ENCODE peak calls at places on chromosomes 11 and 22, in five cellular contexts. A is AG04450, F is kidney, H is PC-3, G is ovary. K is an unnamed sample.

GRCh38 chr22:47776329-47776728 is 1013.9 kb downstream of the TBC1D22A start:
- DNase-seq in A (no peak), F (peak), H (no peak), G (no peak), K (no peak)

GRCh38 chr11:86101493-86101892 is 32.6 kb upstream of the PICALM start:
- DNase-seq in G (no peak), H (peak), A (no peak), F (no peak), K (no peak)

GRCh38 chr22:45170001-45170466 is 6.3 kb downstream of the NUP50 start:
- DNase-seq in A (no peak), H (peak), G (no peak), F (no peak), K (no peak)

GRCh38 chr11:35802672-35803071 is 140.1 kb downstream of the TRIM44 start:
- DNase-seq in F (no peak), A (no peak), G (no peak), H (no peak), K (no peak)

GRCh38 chr11:64638017-64638664 is 47.1 kb downstream of the SLC22A12 start:
- DNase-seq in A (no peak), F (no peak), G (no peak), H (no peak), K (no peak)

GRCh38 chr11:28877366-28877765 is 769.2 kb downstream of the METTL15 start:
- DNase-seq in G (no peak), F (no peak), A (no peak), H (peak), K (no peak)

GRCh38 chr11:824292-824880 is 3.3 kb upstream of the CRACR2B start:
- DNase-seq in A (no peak), H (no peak), G (no peak), F (no peak), K (no peak)

GRCh38 chr22:43136255-43136654 is 6.9 kb downstream of the MCAT start:
- DNase-seq in A (no peak), H (peak), G (no peak), F (no peak), K (no peak)

GRCh38 chr11:60803273-60803936 is 18.3 kb downstream of the MS4A10 start:
- DNase-seq in A (no peak), F (peak), G (no peak), H (no peak), K (no peak)

DNA sequence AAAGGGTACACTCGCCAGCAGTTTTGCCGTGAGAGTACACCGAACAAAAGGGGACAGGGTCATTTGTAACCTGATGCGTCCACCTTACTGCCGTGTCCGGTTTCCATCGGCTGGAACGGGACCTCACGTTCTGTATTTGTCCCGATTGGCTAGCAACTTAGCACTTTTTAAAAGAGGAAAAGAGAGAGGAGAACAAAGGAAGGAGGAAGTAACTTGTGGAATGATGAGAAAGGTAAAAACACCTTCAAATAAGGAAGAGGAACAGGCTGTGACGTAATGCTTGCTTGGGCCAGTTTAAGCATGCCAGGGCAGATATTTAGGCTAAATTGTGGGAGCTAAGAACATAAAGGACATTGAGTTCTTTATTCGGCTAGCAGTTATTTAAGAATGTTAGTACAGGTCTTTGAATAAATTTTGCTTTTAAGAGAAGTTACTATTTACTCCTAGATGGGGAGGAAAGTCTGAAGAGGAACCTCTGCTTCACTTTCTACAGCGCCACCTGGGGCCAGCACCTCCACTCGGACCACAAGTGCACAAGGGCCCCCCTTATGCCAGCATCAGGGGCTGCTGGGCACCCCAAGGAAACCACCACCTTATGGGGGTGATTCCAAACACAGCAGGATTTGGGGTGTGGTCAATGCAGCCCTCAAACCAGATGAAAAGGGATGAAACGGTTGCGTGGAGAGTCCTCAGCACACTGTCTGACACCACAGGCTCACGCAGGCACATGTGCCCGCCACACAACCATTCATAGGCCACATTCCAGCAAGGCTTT is 5.8 kb downstream of the ARSA start:
- DNase-seq in A (no peak), H (peak), G (no peak), F (peak), K (no peak)
- TF ChIP-seq CTCF in A (peak), H (peak), G (no peak), F (no peak), K (peak)

GRCh38 chr22:25449781-25450317 is 114.6 kb upstream of the GRK3 start:
- DNase-seq in A (no peak), F (no peak), H (no peak), G (no peak), K (no peak)
- H3K4me3 ChIP-seq in A (peak), F (no peak), H (peak), G (no peak), K (no peak)

GRCh38 chr11:132610791-132611190 is 921.5 kb downstream of the OPCML start:
- DNase-seq in F (no peak), G (no peak), A (no peak), H (no peak), K (no peak)
- TF ChIP-seq CTCF in F (no peak), G (no peak), A (no peak), H (no peak), K (no peak)

DNA sequence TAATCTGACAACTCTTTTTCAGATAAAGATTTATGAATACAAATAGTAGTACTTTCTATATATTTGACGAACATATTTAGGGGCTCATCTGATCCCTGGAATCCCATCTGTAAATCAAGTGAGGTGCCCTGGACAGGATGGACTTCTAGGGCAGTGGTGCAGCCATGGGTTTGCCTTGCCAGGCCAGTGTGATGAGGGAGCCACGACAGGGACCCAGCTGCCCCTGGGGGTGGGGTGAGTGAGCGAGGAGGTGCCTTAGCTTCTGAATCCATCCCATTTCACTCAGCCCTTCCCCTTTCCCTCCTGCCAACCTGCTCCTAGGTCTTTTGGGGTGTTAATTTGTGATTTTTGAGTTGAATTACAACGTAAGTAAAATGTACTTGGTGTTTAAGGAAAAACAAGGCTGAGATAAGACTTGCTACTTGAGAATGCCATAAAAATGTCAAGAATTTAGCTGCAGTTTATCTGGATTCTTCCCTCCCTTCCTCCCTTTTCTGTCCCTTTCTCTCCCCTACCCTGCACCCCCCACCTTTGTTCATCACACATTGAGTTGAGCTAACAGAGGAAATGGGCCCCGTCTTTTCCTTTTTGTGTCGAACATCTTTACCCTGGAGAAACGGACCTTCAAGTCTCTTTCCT is 60.8 kb downstream of the PPFIBP2 start:
- DNase-seq in F (no peak), A (no peak), G (no peak), H (no peak), K (no peak)
- H3K4me3 ChIP-seq in F (no peak), A (no peak), G (no peak), H (no peak), K (no peak)

GRCh38 chr22:22694106-22694505 is 49.7 kb downstream of the GGTLC2 start:
- DNase-seq in F (no peak), A (no peak), H (no peak), G (no peak), K (no peak)

GRCh38 chr22:22691055-22691454 is 46.6 kb downstream of the GGTLC2 start:
- DNase-seq in A (no peak), F (no peak), G (no peak), H (no peak), K (no peak)

GRCh38 chr22:22691716-22692701 is 47.6 kb downstream of the GGTLC2 start:
- DNase-seq in F (no peak), A (no peak), H (peak), G (no peak), K (no peak)

GRCh38 chr22:22693531-22693884 is 49.1 kb downstream of the GGTLC2 start:
- DNase-seq in A (no peak), H (peak), F (no peak), G (no peak), K (no peak)

DNA sequence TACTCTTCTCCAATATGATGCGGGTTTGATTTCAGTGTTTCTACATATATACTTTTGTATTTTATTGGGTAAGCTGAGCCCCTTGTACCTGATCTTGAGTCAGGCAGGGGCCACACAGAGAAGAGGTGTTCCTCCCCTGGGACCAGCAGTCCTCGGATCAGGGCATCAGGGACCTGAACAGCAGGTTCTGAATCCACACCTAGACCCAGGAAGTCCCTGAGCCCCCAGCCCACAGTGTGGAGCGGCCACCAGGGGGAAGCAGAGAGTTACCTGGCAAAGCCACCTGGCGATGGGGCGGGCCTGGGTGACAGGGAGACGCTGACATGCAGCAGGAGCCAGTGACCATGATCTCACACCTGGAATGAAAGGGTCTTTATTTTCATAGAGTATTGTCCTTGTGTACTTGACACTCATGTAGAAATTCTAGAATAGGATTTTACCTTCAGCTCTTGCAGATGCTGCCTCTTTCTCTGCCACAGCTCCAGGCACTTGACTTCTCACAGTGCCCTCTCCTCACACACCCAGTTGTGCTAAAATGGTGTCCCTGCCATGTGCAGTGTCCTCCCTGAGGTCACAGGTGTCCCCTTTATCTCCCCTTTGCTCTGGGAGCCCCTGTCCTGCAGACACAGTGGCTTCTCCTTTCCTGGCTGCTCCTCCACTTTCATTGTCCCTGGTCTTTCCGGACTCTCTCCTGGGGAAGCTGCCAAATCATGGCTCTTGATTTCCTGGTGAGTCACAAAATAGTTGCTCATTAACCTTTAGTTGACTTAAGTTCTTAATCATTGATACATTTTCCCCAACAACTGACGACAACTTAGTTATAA is 48.5 kb downstream of the GGTLC2 start:
- DNase-seq in F (peak), H (peak), G (peak), A (no peak), K (no peak)
- TF ChIP-seq CTCF in F (peak), H (no peak), G (no peak), A (peak), K (peak)

DNA sequence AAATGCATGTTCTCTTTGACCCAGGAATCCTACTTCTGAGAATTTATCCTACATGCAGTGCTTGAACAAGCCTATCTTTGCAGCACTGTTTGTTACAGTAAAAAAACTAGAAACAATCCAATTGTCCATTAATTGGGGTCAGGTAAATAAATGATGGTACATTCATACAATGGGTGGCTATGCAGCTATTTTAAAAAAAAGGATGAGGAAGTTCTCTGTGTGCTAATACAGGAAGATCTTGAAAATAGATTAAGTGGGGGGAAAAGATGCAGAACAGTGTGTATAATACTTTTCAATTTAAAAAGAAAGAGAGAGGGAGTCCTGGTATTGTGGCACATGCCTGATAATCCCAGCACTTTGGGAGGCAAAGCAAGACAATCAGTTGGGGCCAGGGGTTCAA is 9.5 kb upstream of the CREB3L1 start:
- DNase-seq in A (no peak), G (no peak), F (no peak), H (no peak), K (no peak)
- H3K4me3 ChIP-seq in A (no peak), G (no peak), F (no peak), H (no peak), K (no peak)

GRCh38 chr11:87290304-87290922 is 252.7 kb downstream of the TMEM135 start:
- DNase-seq in G (no peak), A (peak), F (no peak), H (peak), K (no peak)
- TF ChIP-seq CTCF in G (peak), A (peak), F (peak), H (peak), K (peak)

DNA sequence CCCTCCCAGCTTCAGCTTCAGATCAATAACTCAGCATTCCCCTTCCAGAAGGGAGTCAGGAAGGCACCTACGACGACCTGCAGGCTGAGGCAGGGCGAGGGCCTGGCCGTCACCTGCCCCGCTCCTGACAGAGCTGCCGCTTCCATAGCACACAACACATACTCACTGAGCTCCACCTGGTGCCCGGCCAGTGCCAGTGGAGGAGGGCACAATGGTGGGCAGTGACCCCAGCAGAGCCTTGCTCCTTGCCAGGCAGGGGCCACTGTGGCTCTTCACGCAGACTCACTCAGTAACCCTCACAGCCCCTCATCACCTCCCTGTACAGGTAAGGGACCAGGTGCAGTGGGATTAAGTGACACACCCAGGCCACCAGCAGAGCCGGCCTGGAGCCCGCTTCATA is 24.6 kb downstream of the LRFN4 start:
- DNase-seq in H (no peak), G (no peak), A (no peak), F (no peak), K (no peak)
- H3K4me3 ChIP-seq in H (no peak), G (no peak), A (no peak), F (no peak), K (no peak)